ENCODE peak calls at places on chromosomes 4 and X, in eight cellular contexts. Y, R, M, L, Z, J, U and N are unnamed samples.

GRCh38 chrX:153590961-153591956 is 7.7 kb downstream of the CCNQ start:
- DNase-seq in Y (no peak), R (no peak), M (no peak), L (no peak), Z (no peak), J (no peak), U (no peak), N (no peak)

GRCh38 chrX:21529771-21530170 is 128.4 kb downstream of the KLHL34 start:
- DNase-seq in Y (peak), R (peak), M (no peak), L (no peak), Z (no peak), J (peak), U (peak), N (no peak)

GRCh38 chr4:27094224-27094623 is 233.6 kb downstream of the STIM2 start:
- DNase-seq in Y (no peak), R (no peak), M (no peak), L (no peak), Z (no peak), J (no peak), U (no peak), N (no peak)

GRCh38 chr4:20253799-20254409 is 2.2 kb downstream of the SLIT2 start:
- DNase-seq in Y (peak), R (peak), M (no peak), L (peak), Z (no peak), J (peak), U (peak), N (peak)

GRCh38 chr4:54913751-54914526 is 211.5 kb downstream of the KDR start:
- DNase-seq in Y (no peak), R (no peak), M (no peak), L (no peak), Z (no peak), J (peak), U (peak), N (no peak)

GRCh38 chr4:184811484-184812180 is 14.1 kb downstream of the ACSL1 start:
- DNase-seq in Y (no peak), R (no peak), M (no peak), L (no peak), Z (no peak), J (no peak), U (no peak), N (no peak)

GRCh38 chr4:22514001-22514400 is 1.9 kb downstream of the ADGRA3 start:
- DNase-seq in Y (peak), R (no peak), M (no peak), L (no peak), Z (peak), J (peak), U (peak), N (no peak)

GRCh38 chrX:53456254-53456653 is 22.1 kb upstream of the HSD17B10 start:
- DNase-seq in Y (peak), R (no peak), M (no peak), L (no peak), Z (peak), J (peak), U (no peak), N (no peak)

GRCh38 chr4:150569384-150569987 is 12.5 kb upstream of the MAB21L2 start:
- DNase-seq in Y (peak), R (no peak), M (no peak), L (no peak), Z (peak), J (peak), U (no peak), N (no peak)

GRCh38 chr4:10589308-10589707 is 95.3 kb downstream of the CLNK start:
- DNase-seq in Y (no peak), R (peak), M (no peak), L (peak), Z (no peak), J (no peak), U (no peak), N (peak)

GRCh38 chrX:118350221-118350620 is 4.3 kb downstream of the WDR44 start:
- DNase-seq in Y (peak), R (peak), M (no peak), L (no peak), Z (no peak), J (peak), U (peak), N (no peak)

GRCh38 chr4:26076000-26076587 is 162.1 kb downstream of the SMIM20 start:
- DNase-seq in Y (peak), R (no peak), M (no peak), L (no peak), Z (peak), J (peak), U (no peak), N (no peak)

GRCh38 chr4:110533590-110533910 is 57.6 kb downstream of the ENPEP start:
- DNase-seq in Y (peak), R (no peak), M (no peak), L (no peak), Z (no peak), J (no peak), U (no peak), N (no peak)

GRCh38 chr4:76784237-76784636 is 113.7 kb downstream of the SOWAHB start:
- DNase-seq in Y (no peak), R (peak), M (no peak), L (peak), Z (no peak), J (peak), U (no peak), N (peak)

GRCh38 chr4:182310316-182310715 is 67.1 kb downstream of the TENM3 start:
- DNase-seq in Y (peak), R (no peak), M (no peak), L (no peak), Z (no peak), J (no peak), U (no peak), N (no peak)

GRCh38 chr4:119629142-119629471 is 503 bp upstream of the PDE5A start:
- DNase-seq in Y (no peak), R (no peak), M (no peak), L (no peak), Z (no peak), J (no peak), U (no peak), N (no peak)

GRCh38 chr4:119628281-119629141 is at the start of gene PDE5A:
- DNase-seq in Y (peak), R (peak), M (peak), L (peak), Z (peak), J (peak), U (peak), N (peak)

GRCh38 chr4:119626943-119627266 is 1.7 kb downstream of the PDE5A start:
- DNase-seq in Y (no peak), R (no peak), M (no peak), L (no peak), Z (no peak), J (no peak), U (no peak), N (no peak)

GRCh38 chr4:119626420-119626819 is 2.2 kb downstream of the PDE5A start:
- DNase-seq in Y (no peak), R (no peak), M (no peak), L (no peak), Z (no peak), J (peak), U (no peak), N (no peak)

DNA sequence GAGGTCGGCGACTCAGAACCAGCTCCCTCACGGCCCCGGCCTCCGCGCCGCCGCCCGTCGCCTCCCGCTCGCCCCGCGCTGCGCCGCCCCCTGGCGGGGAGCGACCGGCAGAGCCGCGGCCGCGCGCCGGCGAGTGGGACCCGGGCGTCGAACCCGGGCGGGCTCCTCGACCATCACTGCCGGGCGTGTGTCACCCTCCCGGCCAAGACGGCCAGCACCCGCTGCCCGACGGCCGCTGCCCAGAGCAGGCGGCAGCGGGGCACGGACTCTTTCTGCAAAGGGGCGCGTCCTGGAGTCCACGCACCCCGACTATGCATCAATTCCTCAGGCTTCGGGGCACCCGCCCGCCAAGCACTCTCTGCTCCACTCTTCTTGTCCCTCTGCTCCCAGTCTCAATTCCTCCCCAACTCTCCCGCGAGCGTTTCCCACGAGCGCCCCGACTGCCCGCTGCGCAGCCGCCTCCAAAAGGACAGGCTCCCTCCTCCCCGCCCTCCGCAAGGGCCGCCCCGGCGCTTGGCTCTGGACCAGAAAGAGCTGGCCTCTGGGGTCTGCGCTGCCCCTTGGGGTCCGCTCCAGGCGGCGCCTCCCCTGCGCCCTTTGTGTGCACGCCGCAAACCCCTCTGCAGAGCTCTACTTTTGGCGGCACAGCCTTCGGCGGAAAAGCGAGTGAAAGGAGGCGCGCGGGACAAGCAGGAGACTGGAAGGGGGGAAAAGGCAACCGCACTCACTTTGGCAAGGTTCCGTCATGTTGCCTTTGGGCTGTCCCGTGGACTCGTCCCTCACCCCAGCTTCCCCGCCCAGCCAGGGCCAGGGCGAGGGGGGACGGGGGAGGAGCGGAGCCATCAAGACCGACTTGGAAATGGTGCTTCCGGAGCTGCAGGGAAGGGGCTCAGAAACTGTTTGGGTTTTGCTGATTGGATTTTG is 1.1 kb downstream of the PDE5A start:
- DNase-seq in Y (peak), R (peak), M (peak), L (peak), Z (peak), J (peak), U (peak), N (peak)
- TF ChIP-seq EZH2 in Y (no peak), R (no peak), M (no peak), L (no peak), Z (no peak), J (no peak), U (no peak), N (peak)

DNA sequence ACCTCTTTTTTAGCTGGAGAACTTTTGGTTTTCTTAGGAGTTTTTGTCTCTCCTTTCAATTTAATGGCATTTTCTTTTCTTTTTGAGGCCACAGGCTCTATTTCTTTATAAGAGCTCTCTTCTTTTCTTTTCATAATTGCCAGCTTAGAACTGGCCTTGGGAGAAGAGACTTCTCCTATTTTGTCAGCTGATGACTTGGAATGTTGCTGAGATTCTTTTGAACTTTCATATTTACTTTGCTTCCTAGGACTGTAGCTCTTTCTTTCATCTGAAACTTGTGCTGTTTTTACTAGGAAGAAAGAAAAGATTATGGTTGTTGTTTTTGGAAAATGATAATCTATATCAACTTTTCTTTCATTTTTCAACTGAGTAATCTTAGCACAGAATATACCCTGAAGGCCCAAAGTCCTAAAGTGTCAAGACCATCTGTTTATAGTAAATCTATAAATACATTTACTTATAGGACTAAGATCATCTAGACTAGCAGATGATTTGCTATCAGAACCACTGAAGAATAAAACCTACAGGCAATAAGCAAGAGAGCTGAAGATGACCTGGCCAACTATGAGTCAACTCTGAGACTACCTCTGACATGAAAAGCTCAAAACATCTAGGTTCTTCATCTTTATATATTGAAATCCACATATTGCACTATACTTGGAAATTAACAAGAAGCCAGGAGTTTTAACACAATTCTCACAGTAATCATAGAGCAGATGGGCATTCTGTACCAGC is 45.6 kb downstream of the RFC1 start:
- DNase-seq in Y (peak), R (no peak), M (no peak), L (no peak), Z (peak), J (peak), U (peak), N (no peak)
- H3K27ac ChIP-seq in Y (no peak), R (no peak), M (no peak), L (no peak), Z (peak), J (peak), U (no peak), N (no peak)

DNA sequence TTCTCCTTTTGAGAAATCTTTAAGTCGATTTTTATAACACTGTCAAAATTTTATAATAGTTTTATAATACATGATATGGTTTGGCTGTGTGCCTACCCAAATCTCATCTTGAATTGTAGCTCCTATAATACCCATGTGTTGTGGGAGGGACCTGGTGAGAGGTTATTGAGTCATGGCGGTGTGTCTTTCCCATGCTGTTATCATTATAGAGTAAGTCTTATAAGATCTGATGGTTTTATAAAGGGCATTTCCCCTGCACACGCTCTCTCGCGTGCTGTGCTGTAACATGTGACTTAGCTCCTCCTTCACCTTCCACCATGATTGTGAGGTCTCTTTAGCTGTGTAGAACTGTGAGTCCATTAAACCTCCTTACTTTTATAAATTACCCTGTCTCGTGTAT is 364.0 kb upstream of the SPANXN4 start:
- DNase-seq in Y (no peak), R (no peak), M (no peak), L (no peak), Z (no peak), J (no peak), U (no peak), N (no peak)
- TF ChIP-seq EZH2 in Y (no peak), R (no peak), M (no peak), L (no peak), Z (no peak), J (no peak), U (no peak), N (no peak)

GRCh38 chrX:56817179-56817578 is 88.1 kb downstream of the NBDY start:
- DNase-seq in Y (no peak), R (no peak), M (no peak), L (no peak), Z (no peak), J (no peak), U (no peak), N (no peak)

GRCh38 chrX:56813318-56813837 is 84.3 kb downstream of the NBDY start:
- DNase-seq in Y (peak), R (no peak), M (no peak), L (no peak), Z (peak), J (peak), U (peak), N (no peak)

GRCh38 chrX:56811599-56811998 is 82.6 kb downstream of the NBDY start:
- DNase-seq in Y (no peak), R (no peak), M (no peak), L (no peak), Z (no peak), J (no peak), U (no peak), N (no peak)

DNA sequence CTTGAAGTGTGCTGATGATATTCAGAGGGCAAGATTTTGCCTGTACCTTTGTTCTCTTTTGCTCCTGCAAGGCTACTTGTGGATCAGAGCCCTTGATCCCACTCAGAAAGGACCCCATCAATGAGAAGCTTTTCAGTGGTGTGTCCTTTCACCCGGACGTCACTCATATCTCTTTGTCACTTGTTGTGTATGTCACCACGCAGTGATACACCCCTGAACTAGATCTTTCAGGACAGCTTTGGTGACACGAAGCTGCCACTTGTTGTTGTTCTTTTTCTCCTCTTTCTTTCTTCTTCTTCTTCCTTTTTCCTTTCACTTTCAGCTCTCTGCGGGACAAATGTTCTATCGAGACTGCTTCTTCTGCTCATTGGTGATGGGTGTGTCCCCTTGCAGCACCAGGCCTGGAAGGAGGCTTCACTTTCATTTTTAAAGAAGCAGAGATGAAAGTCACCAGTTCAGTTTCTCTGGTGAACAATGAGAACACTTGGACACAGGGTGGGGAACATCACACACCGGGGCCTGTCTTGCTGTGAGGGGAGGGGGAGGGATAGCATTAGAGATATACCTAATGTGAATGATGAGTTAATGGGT is 83.6 kb downstream of the NBDY start:
- DNase-seq in Y (no peak), R (no peak), M (no peak), L (no peak), Z (no peak), J (peak), U (peak), N (no peak)
- H3K27ac ChIP-seq in Y (no peak), R (no peak), M (no peak), L (no peak), Z (peak), J (peak), U (no peak), N (no peak)

GRCh38 chr4:99712530-99712929 is 54.9 kb upstream of the C4orf54 start:
- DNase-seq in Y (no peak), R (no peak), M (no peak), L (no peak), Z (no peak), J (no peak), U (no peak), N (no peak)

GRCh38 chr4:99711657-99712056 is 54.0 kb upstream of the C4orf54 start:
- DNase-seq in Y (no peak), R (no peak), M (no peak), L (no peak), Z (peak), J (no peak), U (no peak), N (no peak)

GRCh38 chr4:99710681-99711345 is 53.2 kb upstream of the C4orf54 start:
- DNase-seq in Y (no peak), R (no peak), M (no peak), L (no peak), Z (peak), J (peak), U (no peak), N (no peak)

GRCh38 chr4:99710020-99710419 is 52.4 kb upstream of the C4orf54 start:
- DNase-seq in Y (no peak), R (no peak), M (no peak), L (no peak), Z (peak), J (peak), U (no peak), N (no peak)

GRCh38 chr4:99712099-99712498 is 54.5 kb upstream of the C4orf54 start:
- DNase-seq in Y (no peak), R (no peak), M (no peak), L (no peak), Z (no peak), J (no peak), U (no peak), N (no peak)
- TF ChIP-seq EZH2 in Y (no peak), R (no peak), M (no peak), L (no peak), Z (no peak), J (no peak), U (no peak), N (no peak)